ENCODE peak calls at places on chromosomes 6 and 20, in seven cellular contexts. One of them, this sample, is unnamed.

GRCh38 chr20:53872561-53873248 is 197.7 kb downstream of the BCAS1 start:
- DNase-seq in iPS-NIHi11: no peak
- DNase-seq in GM10248: peak; percentile 38
- DNase-seq in stimulated activated naive B cell treated with anti-CD40 and anti-IgM and Interleukin-4, amounts not matched to agents 10 μg/mL and 1 μg/mL and 100 μg/mL, for 72 hours: peak; percentile 33
- DNase-seq in fibroblast of the aortic adventitia: peak; percentile 49
- DNase-seq in GM18507: peak; percentile 35
- DNase-seq in HEK293T: no peak
- DNase-seq in this sample: no peak

GRCh38 chr6:152502421-152503188 is 134.6 kb downstream of the SYNE1 start:
- DNase-seq in GM18507: no peak
- DNase-seq in fibroblast of the aortic adventitia: no peak
- DNase-seq in stimulated activated naive B cell treated with anti-CD40 and anti-IgM and Interleukin-4, amounts not matched to agents 10 μg/mL and 1 μg/mL and 100 μg/mL, for 72 hours: no peak
- DNase-seq in GM10248: no peak
- DNase-seq in HEK293T: no peak
- DNase-seq in iPS-NIHi11: no peak
- DNase-seq in this sample: no peak

GRCh38 chr20:20370087-20370575 is 2.2 kb downstream of the INSM1 start:
- DNase-seq in stimulated activated naive B cell treated with anti-CD40 and anti-IgM and Interleukin-4, amounts not matched to agents 10 μg/mL and 1 μg/mL and 100 μg/mL, for 72 hours: no peak
- DNase-seq in iPS-NIHi11: no peak
- DNase-seq in HEK293T: no peak
- DNase-seq in GM10248: no peak
- DNase-seq in GM18507: no peak
- DNase-seq in fibroblast of the aortic adventitia: no peak
- DNase-seq in this sample: no peak

GRCh38 chr6:97462031-97462430 is 179.0 kb upstream of the MMS22L start:
- DNase-seq in GM10248: no peak
- DNase-seq in GM18507: no peak
- DNase-seq in HEK293T: no peak
- DNase-seq in stimulated activated naive B cell treated with anti-CD40 and anti-IgM and Interleukin-4, amounts not matched to agents 10 μg/mL and 1 μg/mL and 100 μg/mL, for 72 hours: no peak
- DNase-seq in fibroblast of the aortic adventitia: peak; percentile 1
- DNase-seq in iPS-NIHi11: no peak
- DNase-seq in this sample: no peak

GRCh38 chr6:44001318-44001868 is 125.9 kb downstream of the MRPL14 start:
- DNase-seq in stimulated activated naive B cell treated with anti-CD40 and anti-IgM and Interleukin-4, amounts not matched to agents 10 μg/mL and 1 μg/mL and 100 μg/mL, for 72 hours: no peak
- DNase-seq in iPS-NIHi11: peak; percentile 82
- DNase-seq in fibroblast of the aortic adventitia: no peak
- DNase-seq in GM18507: no peak
- DNase-seq in HEK293T: peak; percentile 75
- DNase-seq in GM10248: peak; percentile 62
- DNase-seq in this sample: no peak

GRCh38 chr6:109465772-109466171 is 10.2 kb upstream of the MICAL1 start:
- DNase-seq in fibroblast of the aortic adventitia: no peak
- DNase-seq in stimulated activated naive B cell treated with anti-CD40 and anti-IgM and Interleukin-4, amounts not matched to agents 10 μg/mL and 1 μg/mL and 100 μg/mL, for 72 hours: no peak
- DNase-seq in HEK293T: no peak
- DNase-seq in iPS-NIHi11: no peak
- DNase-seq in GM18507: no peak
- DNase-seq in GM10248: no peak
- DNase-seq in this sample: no peak

GRCh38 chr20:58141971-58142842 is 86.2 kb downstream of the ANKRD60 start:
- DNase-seq in HEK293T: no peak
- DNase-seq in GM18507: no peak
- DNase-seq in iPS-NIHi11: no peak
- DNase-seq in stimulated activated naive B cell treated with anti-CD40 and anti-IgM and Interleukin-4, amounts not matched to agents 10 μg/mL and 1 μg/mL and 100 μg/mL, for 72 hours: no peak
- DNase-seq in GM10248: no peak
- DNase-seq in fibroblast of the aortic adventitia: no peak
- DNase-seq in this sample: no peak

GRCh38 chr6:159830481-159831372 is 30.7 kb downstream of the PNLDC1 start:
- DNase-seq in fibroblast of the aortic adventitia: no peak
- DNase-seq in stimulated activated naive B cell treated with anti-CD40 and anti-IgM and Interleukin-4, amounts not matched to agents 10 μg/mL and 1 μg/mL and 100 μg/mL, for 72 hours: no peak
- DNase-seq in HEK293T: no peak
- DNase-seq in GM18507: no peak
- DNase-seq in iPS-NIHi11: no peak
- DNase-seq in GM10248: no peak
- DNase-seq in this sample: no peak

GRCh38 chr20:39309458-39309857 is 347.3 kb downstream of the DHX35 start:
- DNase-seq in GM10248: no peak
- DNase-seq in iPS-NIHi11: no peak
- DNase-seq in HEK293T: no peak
- DNase-seq in fibroblast of the aortic adventitia: no peak
- DNase-seq in stimulated activated naive B cell treated with anti-CD40 and anti-IgM and Interleukin-4, amounts not matched to agents 10 μg/mL and 1 μg/mL and 100 μg/mL, for 72 hours: no peak
- DNase-seq in GM18507: no peak
- DNase-seq in this sample: no peak

GRCh38 chr6:26142026-26142425 is 54.8 kb downstream of the HFE start:
- DNase-seq in GM18507: no peak
- DNase-seq in HEK293T: no peak
- DNase-seq in fibroblast of the aortic adventitia: no peak
- DNase-seq in GM10248: no peak
- DNase-seq in iPS-NIHi11: no peak
- DNase-seq in stimulated activated naive B cell treated with anti-CD40 and anti-IgM and Interleukin-4, amounts not matched to agents 10 μg/mL and 1 μg/mL and 100 μg/mL, for 72 hours: no peak
- DNase-seq in this sample: no peak

GRCh38 chr20:62614085-62614960 is 28.0 kb upstream of the SLCO4A1 start:
- DNase-seq in stimulated activated naive B cell treated with anti-CD40 and anti-IgM and Interleukin-4, amounts not matched to agents 10 μg/mL and 1 μg/mL and 100 μg/mL, for 72 hours: no peak
- DNase-seq in HEK293T: no peak
- DNase-seq in GM10248: no peak
- DNase-seq in GM18507: no peak
- DNase-seq in iPS-NIHi11: no peak
- DNase-seq in fibroblast of the aortic adventitia: no peak
- DNase-seq in this sample: peak; percentile 17

GRCh38 chr6:168194732-168195565 is 115.9 kb upstream of the FRMD1 start:
- DNase-seq in fibroblast of the aortic adventitia: no peak
- DNase-seq in HEK293T: no peak
- DNase-seq in GM18507: no peak
- DNase-seq in GM10248: no peak
- DNase-seq in iPS-NIHi11: no peak
- DNase-seq in stimulated activated naive B cell treated with anti-CD40 and anti-IgM and Interleukin-4, amounts not matched to agents 10 μg/mL and 1 μg/mL and 100 μg/mL, for 72 hours: no peak
- DNase-seq in this sample: no peak

GRCh38 chr20:50516180-50516934 is 6.2 kb downstream of the PTPN1 start:
- DNase-seq in iPS-NIHi11: no peak
- DNase-seq in HEK293T: no peak
- DNase-seq in fibroblast of the aortic adventitia: no peak
- DNase-seq in GM18507: no peak
- DNase-seq in GM10248: peak; percentile 34
- DNase-seq in stimulated activated naive B cell treated with anti-CD40 and anti-IgM and Interleukin-4, amounts not matched to agents 10 μg/mL and 1 μg/mL and 100 μg/mL, for 72 hours: peak; percentile 43
- DNase-seq in this sample: no peak

GRCh38 chr6:4352731-4353130 is 217.4 kb upstream of the ECI2 start:
- DNase-seq in fibroblast of the aortic adventitia: no peak
- DNase-seq in stimulated activated naive B cell treated with anti-CD40 and anti-IgM and Interleukin-4, amounts not matched to agents 10 μg/mL and 1 μg/mL and 100 μg/mL, for 72 hours: no peak
- DNase-seq in iPS-NIHi11: no peak
- DNase-seq in HEK293T: no peak
- DNase-seq in GM10248: no peak
- DNase-seq in GM18507: no peak
- DNase-seq in this sample: no peak

GRCh38 chr6:158475344-158476302 is 84.3 kb upstream of the TMEM181 start:
- DNase-seq in HEK293T: peak; percentile 36
- DNase-seq in GM10248: peak; percentile 83
- DNase-seq in fibroblast of the aortic adventitia: peak; percentile 26
- DNase-seq in GM18507: peak; percentile 55
- DNase-seq in stimulated activated naive B cell treated with anti-CD40 and anti-IgM and Interleukin-4, amounts not matched to agents 10 μg/mL and 1 μg/mL and 100 μg/mL, for 72 hours: peak; percentile 35
- DNase-seq in iPS-NIHi11: peak; percentile 21
- DNase-seq in this sample: no peak

GRCh38 chr20:57717797-57718196 is 8.0 kb upstream of the PMEPA1 start:
- DNase-seq in GM18507: no peak
- DNase-seq in HEK293T: no peak
- DNase-seq in fibroblast of the aortic adventitia: peak; percentile 15
- DNase-seq in stimulated activated naive B cell treated with anti-CD40 and anti-IgM and Interleukin-4, amounts not matched to agents 10 μg/mL and 1 μg/mL and 100 μg/mL, for 72 hours: no peak
- DNase-seq in GM10248: no peak
- DNase-seq in iPS-NIHi11: no peak
- DNase-seq in this sample: no peak

GRCh38 chr6:85544776-85545175 is 48.9 kb downstream of the SNX14 start:
- DNase-seq in HEK293T: no peak
- DNase-seq in fibroblast of the aortic adventitia: no peak
- DNase-seq in stimulated activated naive B cell treated with anti-CD40 and anti-IgM and Interleukin-4, amounts not matched to agents 10 μg/mL and 1 μg/mL and 100 μg/mL, for 72 hours: no peak
- DNase-seq in GM18507: no peak
- DNase-seq in GM10248: no peak
- DNase-seq in iPS-NIHi11: no peak
- DNase-seq in this sample: no peak

GRCh38 chr20:61608275-61609085 is 356.4 kb downstream of the CDH4 start:
- DNase-seq in stimulated activated naive B cell treated with anti-CD40 and anti-IgM and Interleukin-4, amounts not matched to agents 10 μg/mL and 1 μg/mL and 100 μg/mL, for 72 hours: no peak
- DNase-seq in iPS-NIHi11: peak; percentile 89
- DNase-seq in GM18507: no peak
- DNase-seq in GM10248: no peak
- DNase-seq in HEK293T: peak; percentile 35
- DNase-seq in fibroblast of the aortic adventitia: no peak
- DNase-seq in this sample: no peak

GRCh38 chr6:169167581-169168301 is 85.9 kb downstream of the THBS2 start:
- DNase-seq in stimulated activated naive B cell treated with anti-CD40 and anti-IgM and Interleukin-4, amounts not matched to agents 10 μg/mL and 1 μg/mL and 100 μg/mL, for 72 hours: no peak
- DNase-seq in GM10248: no peak
- DNase-seq in HEK293T: peak; percentile 42
- DNase-seq in fibroblast of the aortic adventitia: peak; percentile 99
- DNase-seq in iPS-NIHi11: no peak
- DNase-seq in GM18507: no peak
- DNase-seq in this sample: peak; percentile 90

GRCh38 chr20:14775778-14776177 is 438.4 kb upstream of the FLRT3 start:
- DNase-seq in GM18507: no peak
- DNase-seq in stimulated activated naive B cell treated with anti-CD40 and anti-IgM and Interleukin-4, amounts not matched to agents 10 μg/mL and 1 μg/mL and 100 μg/mL, for 72 hours: no peak
- DNase-seq in GM10248: no peak
- DNase-seq in fibroblast of the aortic adventitia: peak; percentile 41
- DNase-seq in HEK293T: no peak
- DNase-seq in iPS-NIHi11: no peak
- DNase-seq in this sample: peak; percentile 27

GRCh38 chr6:43122146-43122545 is 46.0 kb downstream of the PTK7 start:
- DNase-seq in GM10248: no peak
- DNase-seq in GM18507: no peak
- DNase-seq in HEK293T: no peak
- DNase-seq in stimulated activated naive B cell treated with anti-CD40 and anti-IgM and Interleukin-4, amounts not matched to agents 10 μg/mL and 1 μg/mL and 100 μg/mL, for 72 hours: no peak
- DNase-seq in iPS-NIHi11: no peak
- DNase-seq in fibroblast of the aortic adventitia: no peak
- DNase-seq in this sample: no peak

GRCh38 chr20:4267242-4267641 is 251.9 kb upstream of the RNF24 start:
- DNase-seq in fibroblast of the aortic adventitia: no peak
- DNase-seq in iPS-NIHi11: no peak
- DNase-seq in stimulated activated naive B cell treated with anti-CD40 and anti-IgM and Interleukin-4, amounts not matched to agents 10 μg/mL and 1 μg/mL and 100 μg/mL, for 72 hours: no peak
- DNase-seq in HEK293T: no peak
- DNase-seq in GM10248: no peak
- DNase-seq in GM18507: no peak
- DNase-seq in this sample: no peak

GRCh38 chr6:3325210-3325609 is 66.5 kb downstream of the PSMG4 start:
- DNase-seq in iPS-NIHi11: no peak
- DNase-seq in GM18507: no peak
- DNase-seq in HEK293T: no peak
- DNase-seq in fibroblast of the aortic adventitia: peak; percentile 78
- DNase-seq in stimulated activated naive B cell treated with anti-CD40 and anti-IgM and Interleukin-4, amounts not matched to agents 10 μg/mL and 1 μg/mL and 100 μg/mL, for 72 hours: no peak
- DNase-seq in GM10248: no peak
- DNase-seq in this sample: peak; percentile 46